ENCODE peak calls at places on chromosomes 4 and X, in ten cellular contexts. O, V, W, M, X, F, P, T, B and K are unnamed samples.

GRCh38 chr4:102064747-102065442 is 274.4 kb downstream of the BANK1 start:
- DNase-seq in F (no peak), V (no peak), P (no peak), B (no peak), W (no peak), M (no peak), X (no peak), O (no peak), T (no peak), K (no peak)

GRCh38 chr4:4990857-4991540 is 28.3 kb downstream of the CYTL1 start:
- DNase-seq in P (peak), V (no peak), B (peak), F (peak), X (no peak), W (no peak), T (no peak), M (peak), O (no peak), K (peak)

GRCh38 chrX:154436597-154437397 is at the start of gene GDI1:
- DNase-seq in B (peak), T (peak), M (peak), W (peak), F (no peak), V (peak), X (peak), P (no peak), O (peak), K (peak)

GRCh38 chrX:108437789-108438623 is at the start of gene COL4A6:
- DNase-seq in T (peak), X (no peak), M (no peak), P (no peak), F (no peak), W (no peak), V (no peak), B (no peak), O (no peak), K (peak)

GRCh38 chr4:44629280-44629866 is 22.1 kb downstream of the YIPF7 start:
- DNase-seq in M (peak), B (peak), O (peak), T (peak), F (no peak), P (peak), W (peak), X (no peak), V (peak), K (peak)

GRCh38 chr4:101102114-101102752 is 245.1 kb downstream of the PPP3CA start:
- DNase-seq in P (peak), V (peak), T (peak), X (no peak), O (no peak), B (peak), W (no peak), F (peak), M (peak), K (no peak)

GRCh38 chrX:29531336-29531735 is 684.0 kb upstream of the MAGEB2 start:
- DNase-seq in O (no peak), T (no peak), X (no peak), M (no peak), W (no peak), V (no peak), B (no peak), F (no peak), P (no peak), K (no peak)

GRCh38 chr4:55768291-55768690 is 51.3 kb upstream of the EXOC1L start:
- DNase-seq in O (no peak), B (peak), P (peak), V (no peak), F (no peak), X (no peak), W (no peak), M (peak), T (no peak), K (peak)

GRCh38 chrX:45840411-45840950 is 639.8 kb upstream of the DIPK2B start:
- DNase-seq in X (no peak), T (no peak), F (no peak), O (no peak), M (no peak), V (no peak), W (no peak), B (peak), P (no peak), K (no peak)

GRCh38 chrX:103343105-103343504 is 13.1 kb downstream of the TCEAL7 start:
- DNase-seq in W (peak), O (no peak), X (peak), B (peak), P (no peak), M (peak), V (no peak), T (peak), F (no peak), K (peak)

GRCh38 chr4:118190903-118191302 is 156.6 kb downstream of the NDST3 start:
- DNase-seq in O (no peak), B (no peak), M (no peak), X (no peak), W (no peak), V (no peak), P (no peak), F (no peak), T (no peak), K (no peak)

GRCh38 chrX:105114554-105115130 is 105.9 kb downstream of the TEX13A start:
- DNase-seq in W (no peak), M (no peak), V (no peak), F (no peak), P (no peak), O (no peak), T (no peak), B (no peak), X (no peak), K (no peak)

GRCh38 chrX:22365460-22365859 is 92.7 kb downstream of the CBLL2 start:
- DNase-seq in F (no peak), P (peak), V (no peak), W (no peak), M (peak), X (no peak), T (no peak), B (peak), O (no peak), K (no peak)

GRCh38 chr4:82786004-82786400 is 12.6 kb downstream of the SCD5 start:
- DNase-seq in V (no peak), P (no peak), F (no peak), M (no peak), T (no peak), W (no peak), O (no peak), B (no peak), X (no peak), K (no peak)

GRCh38 chr4:1038948-1039492 is 27.6 kb downstream of the FGFRL1 start:
- DNase-seq in B (no peak), T (no peak), X (no peak), P (no peak), M (no peak), O (no peak), F (no peak), V (no peak), W (no peak), K (no peak)

GRCh38 chr4:6896035-6896434 is 13.6 kb upstream of the TBC1D14 start:
- DNase-seq in T (no peak), V (no peak), X (no peak), B (no peak), F (no peak), O (no peak), M (no peak), W (no peak), P (no peak), K (no peak)

GRCh38 chrX:130079824-130080406 is 30.4 kb downstream of the ELF4 start:
- DNase-seq in X (peak), M (peak), W (peak), P (peak), F (peak), V (no peak), O (no peak), B (peak), T (peak), K (peak)